ENCODE peak calls at places on chromosomes 13 and 19, in four cellular contexts. H is neuronal stem cell, G is IMR-90, B is mammary epithelial cell. N is an unnamed sample.

GRCh38 chr13:112972867-112973576 is 4.0 kb downstream of the MCF2L start:
- DNase-seq in H (no peak), G (no peak), B (no peak), N (no peak)

GRCh38 chr13:18953139-18953930 is 228.3 kb downstream of the TUBA3C start:
- DNase-seq in H (no peak), G (no peak), B (no peak), N (no peak)

GRCh38 chr19:48879025-48879572 is 6.9 kb downstream of the PPP1R15A start:
- DNase-seq in H (no peak), G (no peak), B (peak), N (no peak)

GRCh38 chr19:15379996-15380647 is 535 bp upstream of the AKAP8 start:
- DNase-seq in H (no peak), G (peak), B (peak), N (no peak)

GRCh38 chr13:67443901-67444300 is 213.8 kb upstream of the PCDH9 start:
- DNase-seq in H (no peak), G (no peak), B (no peak), N (no peak)

GRCh38 chr13:51585234-51585672 is 991 bp downstream of the WDFY2 start:
- DNase-seq in H (no peak), G (peak), B (no peak), N (peak)

GRCh38 chr13:43529796-43530195 is 257.0 kb downstream of the ENOX1 start:
- DNase-seq in H (no peak), G (no peak), B (peak), N (no peak)

GRCh38 chr19:48403606-48404005 is 10.1 kb downstream of the GRIN2D start:
- DNase-seq in H (no peak), G (peak), B (peak), N (peak)

GRCh38 chr19:40056505-40056904 is 474 bp upstream of the ZNF780B start:
- DNase-seq in H (no peak), G (no peak), B (no peak), N (no peak)

GRCh38 chr19:38386968-38387549 is 775 bp downstream of the GGN start:
- DNase-seq in H (no peak), G (no peak), B (no peak), N (no peak)

GRCh38 chr13:43865892-43866291 is 13.6 kb downstream of the CCDC122 start:
- DNase-seq in H (no peak), G (peak), B (peak), N (no peak)

GRCh38 chr19:29573486-29573885 is 32.6 kb upstream of the POP4 start:
- DNase-seq in H (no peak), G (no peak), B (no peak), N (no peak)

GRCh38 chr19:29771708-29772415 is 39.9 kb upstream of the CCNE1 start:
- DNase-seq in H (peak), G (peak), B (peak), N (peak)

GRCh38 chr13:25214371-25215252 is 42.5 kb upstream of the AMER2 start:
- DNase-seq in H (no peak), G (peak), B (peak), N (no peak)

GRCh38 chr13:110341445-110342247 is 34.6 kb downstream of the COL4A2 start:
- DNase-seq in H (no peak), G (peak), B (no peak), N (no peak)

GRCh38 chr13:110425444-110425780 is 118.3 kb downstream of the COL4A2 start:
- DNase-seq in H (no peak), G (peak), B (no peak), N (no peak)

GRCh38 chr13:44837250-44837649 is 152.0 kb downstream of the NUFIP1 start:
- DNase-seq in H (no peak), G (peak), B (no peak), N (no peak)

DNA sequence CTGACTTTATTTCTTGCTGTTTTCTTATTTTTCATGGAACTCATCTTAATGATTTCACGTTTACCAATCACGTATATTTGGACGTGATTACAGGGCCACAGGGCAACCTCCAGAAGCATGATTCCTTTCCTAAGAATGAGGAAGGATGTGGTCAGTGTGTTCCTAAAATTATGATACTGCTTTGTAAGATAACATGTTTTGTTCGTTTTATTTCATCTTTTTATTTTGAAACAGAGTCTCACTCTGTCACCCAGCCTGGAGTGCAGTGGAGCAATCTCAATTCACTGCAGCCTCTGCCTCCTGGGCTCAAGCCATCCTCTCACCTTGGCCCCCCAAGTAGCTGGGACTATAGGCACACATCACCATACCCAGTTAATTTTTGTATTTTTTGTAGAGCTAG is 24.8 kb upstream of the LAIR1 start:
- DNase-seq in H (no peak), G (no peak), B (no peak), N (no peak)
- H3K4me3 ChIP-seq in H (no peak), G (no peak), B (no peak), N (no peak)

GRCh38 chr13:93286047-93286446 is 59.4 kb downstream of the GPC6 start:
- DNase-seq in H (no peak), G (no peak), B (peak), N (no peak)

GRCh38 chr13:93279982-93280381 is 53.4 kb downstream of the GPC6 start:
- DNase-seq in H (no peak), G (no peak), B (no peak), N (no peak)

GRCh38 chr13:93283255-93283654 is 56.6 kb downstream of the GPC6 start:
- DNase-seq in H (no peak), G (no peak), B (no peak), N (no peak)

GRCh38 chr13:93284056-93284455 is 57.4 kb downstream of the GPC6 start:
- DNase-seq in H (no peak), G (no peak), B (no peak), N (no peak)

DNA sequence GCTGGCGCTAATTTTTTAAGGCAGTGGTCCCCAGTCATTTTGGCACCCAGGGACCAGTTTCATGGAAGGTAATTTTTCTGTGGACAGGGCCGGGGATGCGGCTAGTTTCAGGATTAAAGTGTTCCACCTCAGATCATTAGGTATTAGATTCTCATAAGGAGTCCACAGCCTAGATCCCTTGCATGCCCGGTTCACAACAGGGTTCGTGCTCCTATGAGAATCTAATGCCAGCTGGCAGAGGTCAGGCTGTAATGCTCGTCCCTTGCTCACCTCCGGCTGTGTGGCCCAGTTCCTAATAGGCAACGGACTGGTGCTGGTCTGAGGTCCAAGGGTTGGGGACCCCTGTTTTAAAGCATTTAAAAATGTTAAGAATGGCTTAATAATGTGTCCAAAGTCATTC is 54.1 kb downstream of the GPC6 start:
- DNase-seq in H (no peak), G (no peak), B (no peak), N (no peak)
- H2AFZ ChIP-seq in H (no peak), G (no peak), B (no peak), N (no peak)

GRCh38 chr19:7655581-7655980 is 13.3 kb upstream of the RETN start:
- DNase-seq in H (no peak), G (no peak), B (no peak), N (no peak)

GRCh38 chr19:7648265-7649014 is 11.5 kb downstream of the STXBP2 start:
- DNase-seq in H (no peak), G (no peak), B (no peak), N (no peak)

GRCh38 chr19:7650148-7650547 is 13.2 kb downstream of the STXBP2 start:
- DNase-seq in H (no peak), G (no peak), B (no peak), N (no peak)

GRCh38 chr19:7654401-7654800 is 14.4 kb upstream of the RETN start:
- DNase-seq in H (no peak), G (peak), B (peak), N (no peak)

GRCh38 chr19:7652061-7652641 is 15.2 kb downstream of the STXBP2 start:
- DNase-seq in H (peak), G (peak), B (peak), N (peak)
- H3K4me3 ChIP-seq in H (peak), G (peak), B (no peak), N (peak)

GRCh38 chr13:33496336-33496735 is 210.8 kb upstream of the STARD13 start:
- DNase-seq in H (no peak), G (no peak), B (no peak), N (no peak)
- H2AFZ ChIP-seq in H (no peak), G (no peak), B (no peak), N (no peak)

GRCh38 chr13:20810808-20811207 is 37.0 kb upstream of the EEF1AKMT1 start:
- DNase-seq in H (no peak), G (no peak), B (no peak), N (no peak)
- H3K4me3 ChIP-seq in H (no peak), G (no peak), B (no peak), N (no peak)

DNA sequence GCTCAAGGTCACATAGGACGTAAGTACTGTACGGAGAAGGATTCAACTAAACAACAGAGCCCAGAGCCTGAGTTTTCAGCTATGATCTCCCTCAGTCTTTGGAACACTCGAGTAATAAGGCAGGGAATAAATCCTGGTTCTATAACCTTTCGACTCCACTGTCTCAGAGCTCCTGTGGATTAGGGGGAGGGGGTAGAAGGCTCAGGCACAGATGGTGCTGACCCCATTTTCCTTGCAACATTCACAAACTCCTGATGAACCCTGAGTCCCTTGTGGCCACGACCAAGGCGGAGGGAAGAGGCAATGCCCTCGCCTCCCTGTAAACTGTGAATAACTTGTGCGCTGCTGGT is 21.3 kb downstream of the NOVA2 start:
- DNase-seq in H (no peak), G (no peak), B (no peak), N (no peak)
- H2AFZ ChIP-seq in H (no peak), G (peak), B (no peak), N (no peak)

GRCh38 chr19:4061683-4062575 is 4.8 kb downstream of the ZBTB7A start:
- DNase-seq in H (no peak), G (no peak), B (peak), N (no peak)
- H3K4me3 ChIP-seq in H (no peak), G (no peak), B (peak), N (peak)

DNA sequence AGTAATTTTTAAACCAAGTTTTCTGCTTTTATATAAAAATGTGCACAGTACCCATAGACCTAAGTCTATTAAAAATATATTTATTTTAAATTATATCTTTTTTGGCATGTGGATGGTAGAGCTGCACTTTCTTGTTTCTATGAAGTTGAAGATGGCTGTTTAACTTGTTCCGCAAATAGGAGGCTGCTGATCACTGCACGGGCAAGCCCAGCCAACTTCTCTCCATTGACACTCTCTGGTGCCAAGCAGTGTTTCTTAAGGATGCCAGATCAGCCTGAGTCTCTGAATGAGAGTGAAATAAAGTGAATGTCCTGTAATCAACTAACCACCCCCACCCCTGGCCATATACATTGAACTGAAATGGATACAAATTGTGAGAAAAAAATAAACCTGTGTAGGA is 202.9 kb upstream of the KLHL1 start:
- DNase-seq in H (no peak), G (no peak), B (no peak), N (no peak)
- H2AFZ ChIP-seq in H (peak), G (no peak), B (no peak), N (no peak)

N was measured in Karpas-422.